ENCODE peak calls at places on chromosomes 13 and 19, in nine cellular contexts. J is immature natural killer cell; Q is stimulated activated CD4-positive, alpha-beta T cell treated with anti-CD3 and anti-CD28 coated beads, Interleukin-15, amount 100 ng/mL, for 48 hours; M is kidney tubule cell; P is Peyer's patch; G is activated gamma-delta T cell treated with Interleukin-2 at 50 U/mL for 16 hours; U is EL; I is stimulated activated CD8-positive, alpha-beta memory T cell treated with anti-CD3 and anti-CD28 coated beads, Interleukin-7, amount 100 ng/mL, for 1 hour; A is NCI-H82. Z is an unnamed sample.

GRCh38 chr13:23963947-23964346 is 66.6 kb upstream of the C1QTNF9B start:
- DNase-seq in J (no peak), I (no peak), G (no peak), U (no peak), M (no peak), P (no peak), Q (no peak), A (no peak), Z (no peak)

GRCh38 chr19:3813473-3814392 is 27.6 kb upstream of the MATK start:
- DNase-seq in A (no peak), U (no peak), M (no peak), G (no peak), J (peak), Q (no peak), I (no peak), P (no peak), Z (no peak)

GRCh38 chr19:46413262-46414031 is at the start of gene CCDC8:
- DNase-seq in P (no peak), Q (no peak), I (no peak), U (peak), J (no peak), A (peak), G (no peak), M (peak), Z (no peak)

GRCh38 chr19:30682576-30683536 is 310.7 kb downstream of the ZNF536 start:
- DNase-seq in I (peak), U (peak), J (peak), P (peak), Q (peak), G (peak), M (peak), A (peak), Z (no peak)

GRCh38 chr13:45119469-45119989 is 781 bp upstream of the GTF2F2 start:
- DNase-seq in J (peak), A (peak), I (peak), Q (peak), P (peak), U (peak), G (peak), M (peak), Z (no peak)

GRCh38 chr19:39342647-39343305 is 555 bp downstream of the SAMD4B start:
- DNase-seq in J (no peak), M (peak), P (peak), U (peak), I (no peak), G (no peak), A (peak), Q (no peak), Z (no peak)

GRCh38 chr13:73825143-73825542 is 309.1 kb downstream of the KLF12 start:
- DNase-seq in M (no peak), G (no peak), A (no peak), J (no peak), P (no peak), I (no peak), Q (no peak), U (no peak), Z (no peak)

GRCh38 chr19:13095393-13095784 is 7.3 kb downstream of the LYL1 start:
- DNase-seq in G (no peak), A (peak), M (no peak), U (no peak), Q (no peak), P (peak), I (no peak), J (no peak), Z (no peak)

GRCh38 chr19:36772341-36773222 is at the start of gene ZNF850:
- DNase-seq in G (peak), P (peak), M (peak), Q (peak), A (peak), U (peak), I (peak), J (peak), Z (peak)

GRCh38 chr19:14056741-14057356 is 5.0 kb downstream of the PALM3 start:
- DNase-seq in G (no peak), I (no peak), U (no peak), Q (no peak), P (no peak), A (no peak), M (no peak), J (no peak), Z (no peak)

GRCh38 chr13:110347535-110348308 is 40.6 kb downstream of the COL4A2 start:
- DNase-seq in G (no peak), A (no peak), Q (no peak), M (peak), J (no peak), I (no peak), U (peak), P (peak), Z (no peak)

GRCh38 chr19:38044267-38045111 is 137.5 kb downstream of the SIPA1L3 start:
- DNase-seq in Q (no peak), G (no peak), J (no peak), P (no peak), U (peak), I (no peak), A (no peak), M (peak), Z (no peak)

GRCh38 chr19:10353793-10354391 is 14.5 kb upstream of the ICAM3 start:
- DNase-seq in U (no peak), Q (peak), I (no peak), M (peak), P (no peak), A (peak), J (no peak), G (no peak), Z (no peak)

GRCh38 chr13:108407495-108407894 is 138.0 kb downstream of the TNFSF13B start:
- DNase-seq in Q (no peak), U (no peak), I (no peak), A (no peak), J (no peak), M (no peak), P (no peak), G (no peak), Z (no peak)

GRCh38 chr13:40194204-40194806 is 472.1 kb downstream of the FOXO1 start:
- DNase-seq in Q (no peak), M (peak), A (no peak), P (no peak), U (no peak), G (no peak), J (no peak), I (no peak), Z (peak)

GRCh38 chr19:17488593-17489391 is 18.5 kb downstream of the SLC27A1 start:
- DNase-seq in A (peak), J (peak), I (peak), M (peak), G (peak), P (peak), U (no peak), Q (peak), Z (no peak)

GRCh38 chr19:38172001-38172400 is 52.0 kb downstream of the DPF1 start:
- DNase-seq in G (no peak), P (no peak), I (no peak), Q (no peak), U (no peak), J (no peak), A (no peak), M (no peak), Z (no peak)

GRCh38 chr19:6431891-6432290 is 1.7 kb downstream of the SLC25A41 start:
- DNase-seq in G (no peak), U (no peak), J (no peak), P (no peak), M (no peak), Q (no peak), A (no peak), I (no peak), Z (no peak)

GRCh38 chr19:571127-571974 is 1.0 kb upstream of the BSG start:
- DNase-seq in A (peak), U (peak), G (peak), P (peak), J (peak), M (peak), Q (no peak), I (no peak), Z (no peak)

GRCh38 chr13:78410164-78410563 is 193.2 kb downstream of the POU4F1 start:
- DNase-seq in J (no peak), G (no peak), M (no peak), Q (no peak), A (peak), I (no peak), P (no peak), U (no peak), Z (no peak)

GRCh38 chr19:40341601-40342482 is 6.4 kb downstream of the C19orf47 start:
- DNase-seq in U (no peak), G (no peak), M (no peak), P (no peak), A (no peak), J (no peak), Q (no peak), I (no peak), Z (no peak)

Z was measured in vagina.